ENCODE peak calls at places on chromosomes 12 and 14, in six cellular contexts. N is lung, O is NT2/D1, Z is vagina, T is GM23248, X is aorta. L is an unnamed sample.

GRCh38 chr12:45329702-45330101 is 113.8 kb downstream of the ANO6 start:
- DNase-seq in N (no peak), O (no peak), Z (no peak), T (no peak), X (no peak), L (no peak)

GRCh38 chr12:46585854-46586621 is 213.5 kb upstream of the SLC38A2 start:
- DNase-seq in N (peak; percentile 37), O (peak; percentile 89), Z (no peak), T (peak; percentile 39), X (peak; percentile 47), L (peak; percentile 78)

GRCh38 chr12:12127304-12127703 is 56.6 kb downstream of the BCL2L14 start:
- DNase-seq in N (no peak), O (no peak), Z (no peak), T (no peak), X (no peak), L (no peak)

GRCh38 chr12:6782903-6783571 is 6.3 kb upstream of the CD4 start:
- DNase-seq in N (no peak), O (no peak), Z (no peak), T (no peak), X (no peak), L (no peak)

GRCh38 chr12:86139671-86140070 is 116.5 kb downstream of the MGAT4C start:
- DNase-seq in N (no peak), O (no peak), Z (no peak), T (no peak), X (no peak), L (no peak)

GRCh38 chr12:102120886-102121285 is 903 bp downstream of the PARPBP start:
- DNase-seq in N (no peak), O (no peak), Z (no peak), T (peak; percentile 61), X (no peak), L (no peak)

GRCh38 chr12:31482816-31483215 is 108.1 kb downstream of the DENND5B start:
- DNase-seq in N (no peak), O (no peak), Z (no peak), T (peak; percentile 21), X (no peak), L (no peak)

GRCh38 chr12:121767525-121768016 is 25.9 kb downstream of the RHOF start:
- DNase-seq in N (no peak), O (no peak), Z (no peak), T (peak; percentile 90), X (peak; percentile 78), L (no peak)

GRCh38 chr12:40602562-40602961 is 89.7 kb upstream of the CNTN1 start:
- DNase-seq in N (no peak), O (no peak), Z (no peak), T (no peak), X (no peak), L (no peak)

GRCh38 chr12:45726594-45727300 is 2.8 kb upstream of the ARID2 start:
- DNase-seq in N (peak; percentile 53), O (no peak), Z (peak; percentile 89), T (peak; percentile 78), X (peak; percentile 76), L (peak; percentile 67)

GRCh38 chr12:6866920-6867406 is 368 bp upstream of the TPI1 start:
- DNase-seq in N (no peak), O (no peak), Z (no peak), T (peak; percentile 44), X (peak; percentile 91), L (no peak)

GRCh38 chr12:68883151-68883550 is 49.8 kb downstream of the CPM start:
- DNase-seq in N (no peak), O (no peak), Z (no peak), T (no peak), X (no peak), L (no peak)

GRCh38 chr14:80164991-80165390 is 46.3 kb downstream of the DIO2 start:
- DNase-seq in N (no peak), O (no peak), Z (no peak), T (peak; percentile 67), X (no peak), L (no peak)

GRCh38 chr14:51396222-51396815 is 156.3 kb downstream of the TMX1 start:
- DNase-seq in N (no peak), O (no peak), Z (peak; percentile 86), T (peak; percentile 96), X (peak; percentile 52), L (no peak)

GRCh38 chr12:8052679-8053078 is 13.5 kb downstream of the C3AR1 start:
- DNase-seq in N (peak; percentile 56), O (no peak), Z (no peak), T (no peak), X (peak; percentile 80), L (no peak)

GRCh38 chr14:76956253-76957090 is 72.0 kb downstream of the IRF2BPL start:
- DNase-seq in N (peak; percentile 91), O (peak; percentile 96), Z (no peak), T (peak; percentile 98), X (peak; percentile 97), L (peak; percentile 92)

GRCh38 chr12:28486521-28486920 is 296.3 kb downstream of the CCDC91 start:
- DNase-seq in N (no peak), O (no peak), Z (no peak), T (peak; percentile 19), X (no peak), L (no peak)

GRCh38 chr12:69601962-69602685 is 8.6 kb downstream of the LRRC10 start:
- DNase-seq in N (no peak), O (no peak), Z (no peak), T (no peak), X (no peak), L (no peak)

GRCh38 chr14:50351016-50351415 is 38.9 kb downstream of the DMAC2L start:
- DNase-seq in N (no peak), O (no peak), Z (no peak), T (peak; percentile 42), X (no peak), L (no peak)

GRCh38 chr14:102055181-102055901 is 31.5 kb downstream of the HSP90AA1 start:
- DNase-seq in N (no peak), O (no peak), Z (no peak), T (peak; percentile 80), X (no peak), L (no peak)

GRCh38 chr14:38828183-38828877 is 274.7 kb downstream of the SEC23A start:
- DNase-seq in N (no peak), O (no peak), Z (no peak), T (no peak), X (no peak), L (no peak)

GRCh38 chr12:123533672-123534643 is at the start of gene RILPL1:
- DNase-seq in N (peak; percentile 39), O (peak; percentile 27), Z (no peak), T (peak; percentile 77), X (peak; percentile 71), L (peak; percentile 39)

GRCh38 chr12:123912415-123913385 is 59.9 kb downstream of the CCDC92 start:
- DNase-seq in N (no peak), O (no peak), Z (no peak), T (no peak), X (no peak), L (no peak)

GRCh38 chr12:51318846-51319570 is 5.0 kb downstream of the BIN2 start:
- DNase-seq in N (peak; percentile 48), O (no peak), Z (no peak), T (no peak), X (no peak), L (no peak)

GRCh38 chr12:93795352-93795751 is 118.2 kb downstream of the CRADD start:
- DNase-seq in N (no peak), O (no peak), Z (no peak), T (no peak), X (no peak), L (no peak)

DNA sequence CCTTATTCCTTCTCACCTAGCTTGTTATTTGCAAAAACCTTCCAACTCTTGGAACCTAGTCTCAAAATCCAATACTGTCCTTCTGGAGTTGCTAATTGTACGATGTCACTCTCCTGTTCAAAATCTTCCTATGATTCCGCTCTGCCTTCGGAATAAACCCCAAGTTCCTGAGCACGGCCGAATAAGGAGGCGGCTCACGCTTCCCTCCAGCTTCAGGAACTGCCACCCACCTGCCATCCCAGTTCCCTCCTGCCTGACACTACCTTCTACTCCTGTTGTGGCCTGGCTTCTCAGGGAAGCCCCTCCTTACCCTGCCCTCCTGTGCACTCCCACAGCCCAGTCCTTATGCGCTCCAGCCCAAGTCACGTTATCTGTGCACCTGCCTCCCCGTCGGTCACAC is 73.2 kb downstream of the SETD3 start:
- DNase-seq in N (no peak), O (no peak), Z (no peak), T (no peak), X (no peak), L (no peak)
- H3K36me3 ChIP-seq in N (peaks cover 6% of the 10 kb centered on the region), O (peaks cover 29% of the 10 kb centered on the region), Z (peaks cover 31% of the 10 kb centered on the region), T (peaks cover 28% of the 10 kb centered on the region), X (no peaks in the 10 kb centered on the region), L (no peaks in the 10 kb centered on the region)

DNA sequence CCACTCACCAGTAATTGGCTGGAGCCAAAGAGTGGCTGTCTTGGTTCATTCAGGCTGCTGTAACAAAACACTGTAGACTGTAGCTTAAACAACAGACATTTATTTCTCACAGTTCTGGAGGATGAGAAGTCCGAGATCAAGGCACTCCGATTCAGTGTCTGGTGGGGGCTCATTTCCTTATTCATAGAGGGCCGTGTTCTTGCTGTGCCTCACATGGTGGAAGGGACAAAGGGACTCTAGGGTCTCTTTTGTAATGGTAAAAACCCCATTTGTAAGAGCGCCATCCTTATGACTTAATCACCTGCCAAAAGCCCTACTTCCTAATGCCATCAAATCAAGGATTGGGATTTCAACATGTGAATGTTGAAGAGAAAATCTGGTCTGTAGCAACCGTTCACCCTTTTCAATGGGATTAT is 34.7 kb upstream of the CDKN3 start:
- DNase-seq in N (no peak), O (peak; percentile 86), Z (no peak), T (no peak), X (no peak), L (no peak)
- H3K4me1 ChIP-seq in N (peaks cover 10% of the 10 kb centered on the region), O (peaks cover 2% of the 10 kb centered on the region), Z (peaks cover 10% of the 10 kb centered on the region), T (peaks cover 15% of the 10 kb centered on the region), X (no peaks in the 10 kb centered on the region), L (no peaks in the 10 kb centered on the region)

DNA sequence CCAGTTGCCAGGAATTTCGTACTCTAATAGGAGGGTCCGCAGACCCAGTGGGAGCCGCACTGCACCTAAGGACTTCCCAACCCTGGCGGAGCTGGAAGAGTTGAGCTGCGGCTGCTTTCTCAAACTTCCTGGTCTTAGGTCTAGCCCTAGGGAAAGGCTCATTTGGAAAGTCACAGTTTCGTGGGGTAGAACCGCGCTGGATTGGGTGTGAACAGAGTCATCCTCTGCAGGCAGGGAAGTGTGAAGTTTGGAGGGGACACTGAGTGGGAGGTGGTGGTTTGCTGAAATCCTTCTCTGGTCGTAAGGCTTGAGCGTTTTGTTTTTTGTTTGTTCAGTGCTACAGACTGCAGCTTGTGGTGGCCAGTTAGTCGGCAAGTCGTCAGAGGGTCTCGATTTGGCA is 18.8 kb downstream of the PRKAB1 start:
- DNase-seq in N (no peak), O (no peak), Z (no peak), T (no peak), X (no peak), L (no peak)
- H3K36me3 ChIP-seq in N (peaks cover 4% of the 10 kb centered on the region), O (peaks cover 55% of the 10 kb centered on the region), Z (no peaks in the 10 kb centered on the region), T (no peaks in the 10 kb centered on the region), X (no peaks in the 10 kb centered on the region), L (no peaks in the 10 kb centered on the region)

DNA sequence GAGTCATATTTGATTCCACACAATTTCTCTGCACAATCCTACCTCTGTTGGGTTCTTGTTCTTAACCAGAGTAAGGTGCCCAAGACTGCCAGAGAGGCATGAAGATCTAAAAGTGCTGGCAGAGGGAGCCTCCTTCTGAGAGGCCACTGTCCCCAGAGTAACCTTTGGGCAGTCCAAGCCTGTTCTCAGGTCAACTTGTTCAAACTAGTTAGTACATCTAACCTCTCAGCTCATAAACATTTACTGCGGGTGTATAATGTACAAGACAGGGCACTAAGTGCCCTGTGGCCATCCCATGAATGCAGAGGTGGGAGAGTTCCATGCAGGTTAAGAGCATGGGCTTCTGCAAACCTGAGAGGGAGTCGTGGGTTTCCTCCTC is 4.7 kb downstream of the VDR start:
- DNase-seq in N (no peak), O (no peak), Z (no peak), T (no peak), X (no peak), L (no peak)
- H3K4me1 ChIP-seq in N (peaks cover 40% of the 10 kb centered on the region), O (peaks cover 16% of the 10 kb centered on the region), Z (peaks cover 43% of the 10 kb centered on the region), T (peaks cover 28% of the 10 kb centered on the region), X (no peaks in the 10 kb centered on the region), L (peaks cover 63% of the 10 kb centered on the region)

GRCh38 chr12:54401127-54401526 is 16.6 kb upstream of the ZNF385A start:
- DNase-seq in N (no peak), O (no peak), Z (no peak), T (no peak), X (no peak), L (no peak)
- H3K36me3 ChIP-seq in N (peaks cover 63% of the 10 kb centered on the region), O (peaks cover 96% of the 10 kb centered on the region), Z (peaks cover 95% of the 10 kb centered on the region), T (peaks cover 94% of the 10 kb centered on the region), X (peaks cover 22% of the 10 kb centered on the region), L (no peaks in the 10 kb centered on the region)